ENCODE peak calls at places on chromosomes 6 and 20, in five cellular contexts. W is activated naive CD4-positive, alpha-beta T cell treated with anti-CD3 and anti-CD28 coated beads for 36 hours; M is iPS-NIHi11; R is GM12865; S is ELR. J is an unnamed sample.

GRCh38 chr20:3203315-3204123 is 963 bp downstream of the DDRGK1 start:
- DNase-seq in W (peak), M (peak), R (peak), S (peak), J (peak)

GRCh38 chr6:31749301-31750036 is 9.7 kb downstream of the MSH5 start:
- DNase-seq in W (no peak), M (no peak), R (no peak), S (no peak), J (no peak)

GRCh38 chr6:108080010-108080780 is 5.7 kb upstream of the OSTM1 start:
- DNase-seq in W (no peak), M (no peak), R (no peak), S (peak), J (no peak)

GRCh38 chr6:109477725-109478124 is 5.3 kb downstream of the ZBTB24 start:
- DNase-seq in W (peak), M (no peak), R (no peak), S (no peak), J (no peak)

GRCh38 chr6:6556738-6557503 is 31.6 kb upstream of the LY86 start:
- DNase-seq in W (peak), M (peak), R (peak), S (peak), J (peak)

GRCh38 chr6:33017694-33018353 is 8.4 kb upstream of the HLA-DOA start:
- DNase-seq in W (no peak), M (no peak), R (no peak), S (no peak), J (no peak)

GRCh38 chr6:30759575-30760239 is 15.4 kb upstream of the IER3 start:
- DNase-seq in W (no peak), M (peak), R (peak), S (peak), J (no peak)

GRCh38 chr6:140380371-140381218 is 1006.1 kb upstream of the CITED2 start:
- DNase-seq in W (no peak), M (no peak), R (no peak), S (no peak), J (no peak)

GRCh38 chr6:153963352-153963751 is 75.7 kb upstream of the OPRM1 start:
- DNase-seq in W (no peak), M (no peak), R (peak), S (no peak), J (no peak)

GRCh38 chr6:149049230-149049629 is 268.3 kb upstream of the TAB2 start:
- DNase-seq in W (no peak), M (no peak), R (no peak), S (peak), J (no peak)

GRCh38 chr6:96907498-96907897 is 9.8 kb upstream of the NDUFAF4 start:
- DNase-seq in W (peak), M (no peak), R (peak), S (peak), J (no peak)

GRCh38 chr20:46640536-46641311 is 10.5 kb downstream of the SLC13A3 start:
- DNase-seq in W (no peak), M (no peak), R (no peak), S (no peak), J (peak)

GRCh38 chr6:146883640-146884531 is 285.1 kb downstream of the ADGB start:
- DNase-seq in W (no peak), M (no peak), R (no peak), S (no peak), J (no peak)

J was measured in SHP77.